ENCODE peak calls at places on chromosome 1, in five cellular contexts. U is CD4-positive, alpha-beta T cell; L is coronary artery; K is breast epithelium; E is thoracic aorta. A is an unnamed sample.

GRCh38 chr1:93630168-93630567 is 51.5 kb downstream of the BCAR3 start:
- DNase-seq in U (no peak), L (no peak), K (no peak), E (no peak), A (no peak)

GRCh38 chr1:197356723-197357533 is 88.9 kb downstream of the CRB1 start:
- DNase-seq in U (no peak), L (no peak), K (no peak), E (no peak), A (no peak)

GRCh38 chr1:115432061-115432460 is 94.0 kb upstream of the NGF start:
- DNase-seq in U (no peak), L (no peak), K (no peak), E (no peak), A (no peak)

GRCh38 chr1:150763631-150764223 is 1.9 kb downstream of the CTSS start:
- DNase-seq in U (no peak), L (no peak), K (no peak), E (no peak), A (no peak)

GRCh38 chr1:227911376-227911775 is 36.4 kb downstream of the WNT9A start:
- DNase-seq in U (no peak), L (no peak), K (no peak), E (no peak), A (no peak)

GRCh38 chr1:204493145-204493881 is 1.3 kb downstream of the PIK3C2B start:
- DNase-seq in U (no peak), L (peak), K (no peak), E (no peak), A (no peak)

GRCh38 chr1:229147086-229147485 is 123.8 kb upstream of the RAB4A start:
- DNase-seq in U (no peak), L (no peak), K (no peak), E (no peak), A (no peak)

GRCh38 chr1:203052556-203053059 is 26.3 kb downstream of the PPFIA4 start:
- DNase-seq in U (no peak), L (no peak), K (no peak), E (no peak), A (no peak)

GRCh38 chr1:64162804-64163203 is 40.6 kb upstream of the UBE2U start:
- DNase-seq in U (no peak), L (no peak), K (no peak), E (no peak), A (no peak)

GRCh38 chr1:234837713-234838112 is 227.7 kb upstream of the IRF2BP2 start:
- DNase-seq in U (no peak), L (no peak), K (no peak), E (no peak), A (no peak)

GRCh38 chr1:99580451-99580850 is 65.5 kb upstream of the PALMD start:
- DNase-seq in U (no peak), L (no peak), K (no peak), E (no peak), A (no peak)

GRCh38 chr1:221435510-221435909 is 306.4 kb downstream of the DUSP10 start:
- DNase-seq in U (no peak), L (no peak), K (no peak), E (no peak), A (no peak)

GRCh38 chr1:41733021-41733420 is 185.7 kb downstream of the HIVEP3 start:
- DNase-seq in U (no peak), L (no peak), K (no peak), E (no peak), A (no peak)

GRCh38 chr1:151993084-151993733 is 450 bp downstream of the S100A10 start:
- DNase-seq in U (peak), L (peak), K (no peak), E (no peak), A (no peak)

GRCh38 chr1:223133824-223134435 is 9.1 kb downstream of the TLR5 start:
- DNase-seq in U (peak), L (peak), K (peak), E (peak), A (peak)

GRCh38 chr1:21703318-21703963 is 34.3 kb upstream of the RAP1GAP start:
- DNase-seq in U (no peak), L (no peak), K (no peak), E (no peak), A (no peak)

GRCh38 chr1:68231627-68232303 is 558 bp downstream of the WLS start:
- DNase-seq in U (no peak), L (peak), K (peak), E (peak), A (peak)

GRCh38 chr1:27555700-27556424 is 48.1 kb downstream of the AHDC1 start:
- DNase-seq in U (no peak), L (no peak), K (no peak), E (no peak), A (no peak)

GRCh38 chr1:44894591-44894990 is 51.5 kb upstream of the PTCH2 start:
- DNase-seq in U (no peak), L (no peak), K (no peak), E (no peak), A (no peak)

GRCh38 chr1:46509414-46509813 is 19.8 kb downstream of the DMBX1 start:
- DNase-seq in U (no peak), L (no peak), K (no peak), E (no peak), A (no peak)

GRCh38 chr1:10633416-10633815 is 158.7 kb downstream of the PEX14 start:
- DNase-seq in U (no peak), L (no peak), K (no peak), E (no peak), A (no peak)

GRCh38 chr1:234589854-234590620 is 19.9 kb downstream of the IRF2BP2 start:
- DNase-seq in U (no peak), L (no peak), K (no peak), E (no peak), A (no peak)

GRCh38 chr1:155226910-155227260 is 18.4 kb downstream of the MTX1 start:
- DNase-seq in U (no peak), L (peak), K (no peak), E (no peak), A (no peak)

GRCh38 chr1:224540535-224540934 is 75.6 kb upstream of the CNIH3 start:
- DNase-seq in U (no peak), L (no peak), K (no peak), E (no peak), A (no peak)

GRCh38 chr1:160398823-160399222 is 1.5 kb upstream of the VANGL2 start:
- DNase-seq in U (no peak), L (no peak), K (no peak), E (no peak), A (peak)

GRCh38 chr1:85611390-85611789 is 30.8 kb downstream of the CCN1 start:
- DNase-seq in U (no peak), L (no peak), K (no peak), E (no peak), A (no peak)

GRCh38 chr1:54253480-54253879 is 53.5 kb downstream of the MRPL37 start:
- DNase-seq in U (no peak), L (no peak), K (no peak), E (no peak), A (no peak)

GRCh38 chr1:32470991-32471694 is 6.3 kb downstream of the ZBTB8B start:
- DNase-seq in U (no peak), L (no peak), K (no peak), E (no peak), A (no peak)

GRCh38 chr1:64223329-64224151 is 20.1 kb downstream of the UBE2U start:
- DNase-seq in U (no peak), L (no peak), K (no peak), E (no peak), A (no peak)

GRCh38 chr1:158120254-158120653 is 60.4 kb upstream of the CD1D start:
- DNase-seq in U (no peak), L (no peak), K (no peak), E (no peak), A (no peak)

GRCh38 chr1:158124034-158124433 is 56.7 kb upstream of the CD1D start:
- DNase-seq in U (no peak), L (no peak), K (no peak), E (no peak), A (no peak)

GRCh38 chr1:158122823-158123390 is 57.8 kb upstream of the CD1D start:
- DNase-seq in U (no peak), L (no peak), K (no peak), E (no peak), A (no peak)

GRCh38 chr1:158118713-158119402 is 61.8 kb upstream of the CD1D start:
- DNase-seq in U (no peak), L (no peak), K (no peak), E (no peak), A (no peak)

DNA sequence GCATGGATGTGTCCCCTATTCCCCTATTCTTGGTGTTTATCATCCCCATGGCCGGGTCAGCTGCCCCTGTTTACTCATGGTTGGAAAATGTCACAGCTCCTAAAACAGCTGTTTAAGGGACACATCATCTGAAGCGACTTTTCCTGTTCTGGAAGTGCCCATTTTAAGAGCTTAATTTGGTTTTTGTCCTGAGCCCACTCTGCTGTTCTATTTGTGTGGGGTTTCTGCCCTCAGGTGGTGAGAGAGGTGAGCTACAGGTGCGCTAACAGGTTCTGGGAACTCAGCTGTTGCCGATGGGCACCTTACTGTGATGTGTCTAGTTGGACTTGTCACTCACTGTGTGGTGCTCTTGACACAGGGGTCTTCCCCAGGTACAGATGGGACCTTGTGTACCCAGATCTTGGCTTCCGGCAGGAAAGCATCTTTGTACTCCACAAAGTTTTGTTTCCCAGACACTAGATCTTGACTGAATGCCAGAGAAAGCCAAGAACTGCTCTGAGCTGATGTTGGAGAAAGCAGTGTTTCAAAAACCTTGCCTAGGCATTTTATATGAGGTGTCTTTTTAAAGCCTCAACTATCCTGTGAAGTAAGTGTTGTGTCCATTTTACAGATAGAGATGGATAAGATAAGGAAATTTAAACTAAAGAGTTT is 59.0 kb upstream of the CD1D start:
- DNase-seq in U (no peak), L (no peak), K (no peak), E (no peak), A (peak)
- TF ChIP-seq CTCF in U (peak), L (no peak), K (peak), E (peak), A (peak)

GRCh38 chr1:43525995-43526394 is 4.7 kb upstream of the PTPRF start:
- DNase-seq in U (no peak), L (no peak), K (no peak), E (no peak), A (no peak)
- TF ChIP-seq CTCF in U (no peak), L (no peak), K (no peak), E (no peak), A (no peak)

DNA sequence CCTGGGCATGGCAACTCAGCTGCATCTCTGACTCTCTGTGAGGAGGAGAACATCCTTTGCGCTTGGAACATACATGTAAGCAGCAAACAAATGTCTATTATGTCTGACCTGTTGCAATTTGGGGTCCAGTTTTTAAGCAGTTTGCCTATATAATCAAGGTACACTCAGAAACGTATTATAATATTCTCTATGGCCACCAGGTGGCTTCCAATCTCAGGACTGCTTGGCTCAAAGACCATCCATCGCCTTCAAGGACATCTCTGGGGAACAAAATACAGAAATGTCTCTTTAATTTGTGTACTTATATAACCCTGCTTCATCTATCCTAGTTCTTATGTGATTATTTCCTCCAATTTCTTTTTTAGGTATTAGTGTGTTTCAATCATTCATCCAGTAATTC is 227.2 kb downstream of the OLFM3 start:
- DNase-seq in U (no peak), L (no peak), K (no peak), E (no peak), A (no peak)
- TF ChIP-seq CTCF in U (no peak), L (no peak), K (no peak), E (no peak), A (peak)

DNA sequence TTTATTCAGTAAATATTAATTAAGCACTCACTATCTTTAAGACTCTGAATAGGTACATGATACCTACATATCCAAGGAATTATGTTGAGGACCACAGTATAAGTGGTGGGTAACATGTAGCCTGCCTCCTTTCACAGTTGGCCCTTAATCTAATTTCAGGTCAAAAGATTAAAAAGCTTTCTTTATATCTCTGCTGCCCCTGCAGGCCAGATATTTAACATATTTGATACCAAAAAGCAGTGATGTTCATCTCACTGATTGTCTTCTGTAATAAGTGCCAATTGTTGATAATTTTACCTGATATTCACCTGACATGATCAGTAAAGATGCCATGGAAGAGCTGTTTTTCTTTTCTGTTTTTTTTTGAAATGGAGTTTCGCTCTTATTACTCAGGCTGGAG is 36.5 kb downstream of the RLF start:
- DNase-seq in U (no peak), L (no peak), K (no peak), E (no peak), A (no peak)
- TF ChIP-seq CTCF in U (no peak), L (no peak), K (no peak), E (no peak), A (no peak)

GRCh38 chr1:15504436-15504835 is 19.6 kb downstream of the CASP9 start:
- DNase-seq in U (no peak), L (no peak), K (no peak), E (no peak), A (no peak)

GRCh38 chr1:15508700-15509487 is 15.1 kb downstream of the CASP9 start:
- DNase-seq in U (no peak), L (peak), K (no peak), E (no peak), A (no peak)

GRCh38 chr1:15509586-15509985 is 14.4 kb downstream of the CASP9 start:
- DNase-seq in U (no peak), L (no peak), K (no peak), E (no peak), A (no peak)

GRCh38 chr1:15506831-15507230 is 17.2 kb downstream of the CASP9 start:
- DNase-seq in U (no peak), L (no peak), K (no peak), E (no peak), A (no peak)

DNA sequence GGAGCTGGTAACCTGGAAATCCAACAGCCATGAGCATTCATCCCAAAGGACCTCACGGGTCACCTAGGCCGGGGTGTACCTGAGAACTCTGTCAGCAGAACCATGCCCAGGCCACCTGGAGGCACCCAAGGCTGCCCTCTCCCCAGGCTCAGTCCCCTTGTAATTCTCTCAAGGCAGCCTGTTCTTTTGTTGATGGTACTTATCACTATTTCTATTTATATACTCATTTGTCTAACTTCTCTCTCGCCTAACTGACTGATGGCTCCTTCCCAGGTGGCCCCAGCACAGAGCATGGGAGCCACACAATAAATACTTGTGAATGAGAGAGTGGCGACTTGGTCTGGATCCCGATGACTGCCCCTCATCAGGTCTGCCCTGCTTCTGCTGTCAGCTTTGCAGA is 16.7 kb downstream of the CASP9 start:
- DNase-seq in U (no peak), L (no peak), K (no peak), E (no peak), A (no peak)
- TF ChIP-seq CTCF in U (no peak), L (no peak), K (no peak), E (no peak), A (no peak)

GRCh38 chr1:202031796-202032195 is 21.4 kb downstream of the ELF3 start:
- DNase-seq in U (no peak), L (no peak), K (no peak), E (no peak), A (no peak)
- TF ChIP-seq CTCF in U (no peak), L (no peak), K (no peak), E (no peak), A (no peak)

A was measured in mesothelial cell of epicardium.